ENCODE peak calls at places on chromosome 12, in five cellular contexts. One of them, this sample, is unnamed.

GRCh38 chr12:130155416-130156073 is 6.7 kb upstream of the FZD10 start:
- DNase-seq in GM23248: no peak
- DNase-seq in NCI-H2081: no peak
- DNase-seq in Daoy: peak
- DNase-seq in ascending aorta: no peak
- DNase-seq in this sample: no peak

GRCh38 chr12:3578557-3578956 is 87.6 kb downstream of the PRMT8 start:
- DNase-seq in Daoy: no peak
- DNase-seq in NCI-H2081: no peak
- DNase-seq in ascending aorta: no peak
- DNase-seq in GM23248: no peak
- DNase-seq in this sample: no peak

GRCh38 chr12:13000935-13001724 is 1.1 kb upstream of the HEBP1 start:
- DNase-seq in ascending aorta: no peak
- DNase-seq in Daoy: peak
- DNase-seq in GM23248: peak
- DNase-seq in NCI-H2081: peak
- DNase-seq in this sample: peak

GRCh38 chr12:12032260-12032761 is 38.4 kb upstream of the BCL2L14 start:
- DNase-seq in ascending aorta: no peak
- DNase-seq in Daoy: no peak
- DNase-seq in GM23248: no peak
- DNase-seq in NCI-H2081: no peak
- DNase-seq in this sample: no peak

GRCh38 chr12:17829813-17830212 is 260.2 kb downstream of the RERGL start:
- DNase-seq in NCI-H2081: no peak
- DNase-seq in GM23248: no peak
- DNase-seq in Daoy: no peak
- DNase-seq in ascending aorta: no peak
- DNase-seq in this sample: no peak

GRCh38 chr12:5258498-5258897 is 173.4 kb upstream of the NTF3 start:
- DNase-seq in Daoy: peak
- DNase-seq in GM23248: peak
- DNase-seq in NCI-H2081: no peak
- DNase-seq in ascending aorta: no peak
- DNase-seq in this sample: no peak

GRCh38 chr12:103538397-103538796 is 42.6 kb upstream of the C12orf42 start:
- DNase-seq in ascending aorta: no peak
- DNase-seq in GM23248: peak
- DNase-seq in Daoy: peak
- DNase-seq in NCI-H2081: no peak
- DNase-seq in this sample: no peak

GRCh38 chr12:43281563-43281962 is 270.4 kb downstream of the ADAMTS20 start:
- DNase-seq in NCI-H2081: no peak
- DNase-seq in GM23248: no peak
- DNase-seq in ascending aorta: no peak
- DNase-seq in Daoy: no peak
- DNase-seq in this sample: no peak

GRCh38 chr12:96121271-96121711 is 72.9 kb upstream of the ELK3 start:
- DNase-seq in GM23248: peak
- DNase-seq in ascending aorta: no peak
- DNase-seq in NCI-H2081: no peak
- DNase-seq in Daoy: peak
- DNase-seq in this sample: no peak

GRCh38 chr12:46535907-46536306 is 163.3 kb upstream of the SLC38A2 start:
- DNase-seq in GM23248: no peak
- DNase-seq in Daoy: no peak
- DNase-seq in NCI-H2081: no peak
- DNase-seq in ascending aorta: no peak
- DNase-seq in this sample: no peak

GRCh38 chr12:65566776-65567175 is 257.5 kb upstream of the HMGA2 start:
- DNase-seq in NCI-H2081: no peak
- DNase-seq in ascending aorta: no peak
- DNase-seq in Daoy: no peak
- DNase-seq in GM23248: peak
- DNase-seq in this sample: no peak

GRCh38 chr12:41190360-41190759 is 2.2 kb downstream of the PDZRN4 start:
- DNase-seq in NCI-H2081: peak
- DNase-seq in Daoy: no peak
- DNase-seq in ascending aorta: no peak
- DNase-seq in GM23248: peak
- DNase-seq in this sample: peak

GRCh38 chr12:123131879-123132402 is 18.9 kb downstream of the PITPNM2 start:
- DNase-seq in ascending aorta: no peak
- DNase-seq in GM23248: no peak
- DNase-seq in Daoy: no peak
- DNase-seq in NCI-H2081: peak
- DNase-seq in this sample: no peak

GRCh38 chr12:4307593-4308333 is 13.2 kb upstream of the TIGAR start:
- DNase-seq in NCI-H2081: peak
- DNase-seq in ascending aorta: no peak
- DNase-seq in GM23248: peak
- DNase-seq in Daoy: peak
- DNase-seq in this sample: peak

GRCh38 chr12:89470741-89471504 is 53.7 kb downstream of the GALNT4 start:
- DNase-seq in NCI-H2081: peak
- DNase-seq in GM23248: peak
- DNase-seq in Daoy: peak
- DNase-seq in ascending aorta: no peak
- DNase-seq in this sample: peak

GRCh38 chr12:66190519-66191406 is 1.7 kb downstream of the IRAK3 start:
- DNase-seq in GM23248: peak
- DNase-seq in Daoy: peak
- DNase-seq in NCI-H2081: no peak
- DNase-seq in ascending aorta: no peak
- DNase-seq in this sample: peak

GRCh38 chr12:57049890-57050289 is at the start of gene MYO1A:
- DNase-seq in NCI-H2081: no peak
- DNase-seq in GM23248: peak
- DNase-seq in Daoy: no peak
- DNase-seq in ascending aorta: no peak
- DNase-seq in this sample: no peak

GRCh38 chr12:114869091-114869834 is 185.3 kb upstream of the TBX3 start:
- DNase-seq in GM23248: peak
- DNase-seq in Daoy: no peak
- DNase-seq in NCI-H2081: no peak
- DNase-seq in ascending aorta: no peak
- DNase-seq in this sample: no peak

GRCh38 chr12:29726321-29726692 is 57.4 kb downstream of the TMTC1 start:
- DNase-seq in Daoy: peak
- DNase-seq in GM23248: no peak
- DNase-seq in NCI-H2081: no peak
- DNase-seq in ascending aorta: no peak
- DNase-seq in this sample: no peak